ENCODE peak calls at places on chromosomes 13 and 19, in six cellular contexts. G is IMR-90, R is uterus, O is colonic mucosa, Y is heart left ventricle, J is psoas muscle. H is an unnamed sample.
A peak's percentile ranks its signal among the peaks of the same experiment; 100 is the strongest.

GRCh38 chr19:29529646-29530548 is 4.1 kb downstream of the VSTM2B start:
- DNase-seq in G (no peak), R (no peak), O (no peak), Y (no peak), J (no peak), H (no peak)

GRCh38 chr13:84433024-84433423 is 550.8 kb upstream of the SLITRK1 start:
- DNase-seq in G (peak; percentile 83), R (no peak), O (no peak), Y (no peak), J (no peak), H (no peak)

GRCh38 chr13:39132286-39132685 is 94.0 kb downstream of the NHLRC3 start:
- DNase-seq in G (no peak), R (no peak), O (no peak), Y (no peak), J (no peak), H (no peak)

GRCh38 chr13:45714170-45714569 is 12.1 kb downstream of the CBY2 start:
- DNase-seq in G (no peak), R (no peak), O (no peak), Y (no peak), J (no peak), H (no peak)

GRCh38 chr13:94586371-94586770 is 9.6 kb downstream of the TGDS start:
- DNase-seq in G (no peak), R (no peak), O (no peak), Y (no peak), J (no peak), H (no peak)

GRCh38 chr13:98272549-98272948 is 95.5 kb upstream of the RNF113B start:
- DNase-seq in G (no peak), R (no peak), O (no peak), Y (no peak), J (no peak), H (no peak)

GRCh38 chr13:108213946-108214345 is 1.4 kb downstream of the LIG4 start:
- DNase-seq in G (peak; percentile 31), R (no peak), O (no peak), Y (no peak), J (no peak), H (no peak)

GRCh38 chr19:14735915-14736314 is 42.4 kb downstream of the ADGRE2 start:
- DNase-seq in G (no peak), R (no peak), O (no peak), Y (no peak), J (no peak), H (no peak)

GRCh38 chr13:80039000-80039399 is 301.9 kb downstream of the SPRY2 start:
- DNase-seq in G (no peak), R (no peak), O (no peak), Y (no peak), J (no peak), H (no peak)

GRCh38 chr19:39303373-39304184 is 7.4 kb downstream of the IFNL1 start:
- DNase-seq in G (no peak), R (no peak), O (no peak), Y (no peak), J (no peak), H (no peak)

GRCh38 chr19:2171349-2172145 is 7.8 kb downstream of the DOT1L start:
- DNase-seq in G (peak; percentile 36), R (no peak), O (no peak), Y (no peak), J (no peak), H (no peak)

GRCh38 chr19:3816566-3817218 is 30.5 kb upstream of the MATK start:
- DNase-seq in G (no peak), R (no peak), O (no peak), Y (no peak), J (no peak), H (no peak)

GRCh38 chr19:44889830-44890365 is 1.2 kb upstream of the TOMM40 start:
- DNase-seq in G (no peak), R (no peak), O (no peak), Y (no peak), J (no peak), H (no peak)

GRCh38 chr13:102771298-102772041 is 2.1 kb downstream of the TEX30 start:
- DNase-seq in G (no peak), R (no peak), O (no peak), Y (no peak), J (no peak), H (no peak)

GRCh38 chr19:10712041-10712440 is 5.8 kb upstream of the DNM2 start:
- DNase-seq in G (no peak), R (no peak), O (peak; percentile 55), Y (no peak), J (no peak), H (no peak)

GRCh38 chr13:35848316-35848715 is 282.9 kb downstream of the DCLK1 start:
- DNase-seq in G (no peak), R (no peak), O (no peak), Y (no peak), J (no peak), H (no peak)

GRCh38 chr13:20525144-20525600 is 485 bp downstream of the CRYL1 start:
- DNase-seq in G (no peak), R (peak; percentile 23), O (peak; percentile 61), Y (peak; percentile 15), J (peak; percentile 70), H (no peak)

GRCh38 chr13:77918391-77919261 is at the start of gene EDNRB:
- DNase-seq in G (peak; percentile 17), R (peak; percentile 35), O (peak; percentile 43), Y (peak; percentile 73), J (peak; percentile 71), H (peak; percentile 31)

GRCh38 chr13:111043575-111043982 is 71.5 kb upstream of the ARHGEF7 start:
- DNase-seq in G (no peak), R (no peak), O (no peak), Y (peak; percentile 70), J (peak; percentile 69), H (no peak)

GRCh38 chr13:112330479-112331407 is 45.4 kb upstream of the SPACA7 start:
- DNase-seq in G (no peak), R (no peak), O (no peak), Y (no peak), J (no peak), H (no peak)

GRCh38 chr19:55340784-55341147 is 1.1 kb downstream of the KMT5C start:
- DNase-seq in G (no peak), R (no peak), O (peak; percentile 39), Y (no peak), J (no peak), H (no peak)

GRCh38 chr19:48728882-48729645 is 9.5 kb upstream of the MAMSTR start:
- DNase-seq in G (no peak), R (no peak), O (no peak), Y (no peak), J (no peak), H (no peak)

GRCh38 chr13:27971776-27972618 is 2.9 kb upstream of the CDX2 start:
- DNase-seq in G (no peak), R (no peak), O (no peak), Y (no peak), J (no peak), H (no peak)

GRCh38 chr13:113509989-113510388 is 19.5 kb upstream of the DCUN1D2 start:
- DNase-seq in G (no peak), R (no peak), O (no peak), Y (no peak), J (no peak), H (no peak)

GRCh38 chr13:113508531-113509254 is 18.2 kb upstream of the DCUN1D2 start:
- DNase-seq in G (no peak), R (no peak), O (no peak), Y (no peak), J (no peak), H (no peak)

GRCh38 chr13:113506025-113506685 is 15.6 kb upstream of the DCUN1D2 start:
- DNase-seq in G (no peak), R (no peak), O (no peak), Y (no peak), J (no peak), H (no peak)

GRCh38 chr13:113507564-113508210 is 17.2 kb upstream of the DCUN1D2 start:
- DNase-seq in G (no peak), R (no peak), O (no peak), Y (no peak), J (no peak), H (no peak)

GRCh38 chr13:113506871-113507388 is 16.4 kb upstream of the DCUN1D2 start:
- DNase-seq in G (no peak), R (no peak), O (no peak), Y (no peak), J (no peak), H (no peak)
- H3K27ac ChIP-seq in G (no peak overlapping the region), R (no peak overlapping the region), O (no peak overlapping the region), Y (no peak overlapping the region), J (no peak overlapping the region), H (no peak overlapping the region)

GRCh38 chr19:18294467-18294864 is 13.0 kb upstream of the JUND start:
- DNase-seq in G (no peak), R (no peak), O (no peak), Y (no peak), J (peak; percentile 75), H (no peak)
- H3K4me1 ChIP-seq in G (peaks cover 28% of the 10 kb centered on the region), R (peaks cover 15% of the 10 kb centered on the region), O (peaks cover 10% of the 10 kb centered on the region), Y (peaks cover 5% of the 10 kb centered on the region), J (peaks cover 14% of the 10 kb centered on the region), H (peaks cover 36% of the 10 kb centered on the region)

GRCh38 chr19:16340092-16340491 is 15.5 kb downstream of the KLF2 start:
- DNase-seq in G (peak; percentile 61), R (no peak), O (no peak), Y (no peak), J (no peak), H (no peak)

GRCh38 chr19:16340654-16341053 is 16.0 kb downstream of the KLF2 start:
- DNase-seq in G (no peak), R (no peak), O (no peak), Y (no peak), J (no peak), H (no peak)

GRCh38 chr19:16339361-16339725 is 14.7 kb downstream of the KLF2 start:
- DNase-seq in G (no peak), R (no peak), O (no peak), Y (no peak), J (no peak), H (no peak)

GRCh38 chr19:16337809-16338469 is 13.3 kb downstream of the KLF2 start:
- DNase-seq in G (no peak), R (no peak), O (no peak), Y (no peak), J (no peak), H (no peak)

GRCh38 chr19:16338470-16339360 is 14.1 kb downstream of the KLF2 start:
- DNase-seq in G (peak; percentile 96), R (no peak), O (no peak), Y (peak; percentile 45), J (no peak), H (peak; percentile 56)
- TF ChIP-seq CTCF in G (peak; percentile 15), R (no peak), O (no peak), Y (no peak), J (no peak), H (peak; percentile 24)

GRCh38 chr13:42380420-42381164 is 108.6 kb downstream of the AKAP11 start:
- DNase-seq in G (no peak), R (no peak), O (no peak), Y (no peak), J (no peak), H (no peak)

GRCh38 chr13:42379241-42379640 is 107.3 kb downstream of the AKAP11 start:
- DNase-seq in G (no peak), R (no peak), O (no peak), Y (no peak), J (no peak), H (no peak)

GRCh38 chr13:42378383-42378780 is 106.4 kb downstream of the AKAP11 start:
- DNase-seq in G (no peak), R (no peak), O (no peak), Y (no peak), J (no peak), H (no peak)

GRCh38 chr13:42384265-42384664 is 112.3 kb downstream of the AKAP11 start:
- DNase-seq in G (no peak), R (no peak), O (no peak), Y (no peak), J (no peak), H (no peak)

GRCh38 chr13:42381165-42381425 is 109.1 kb downstream of the AKAP11 start:
- DNase-seq in G (no peak), R (no peak), O (no peak), Y (no peak), J (no peak), H (no peak)
- H3K27ac ChIP-seq in G (no peak overlapping the region), R (no peak overlapping the region), O (no peak overlapping the region), Y (no peak overlapping the region), J (no peak overlapping the region), H (no peak overlapping the region)

H was measured in tibial artery.